ENCODE peak calls at places on chromosomes 13 and 19, in nine cellular contexts. W is BJ; B is cardiac muscle cell; A is cardiac fibroblast; X is kidney; Z is retina; K is CD8-positive, alpha-beta T cell; T is Panc1; D is NCI-H2029 treated with DMSO at 0.1 percent for 48 hours. P is an unnamed sample.

GRCh38 chr19:3852614-3853254 is 16.1 kb downstream of the ZFR2 start:
- DNase-seq in W (no peak), B (peak), A (peak), X (no peak), Z (no peak), K (peak), T (no peak), D (no peak), P (peak)

GRCh38 chr19:51129716-51130115 is 5.0 kb downstream of the SIGLEC9 start:
- DNase-seq in W (no peak), B (no peak), A (no peak), X (no peak), Z (no peak), K (no peak), T (no peak), D (no peak), P (no peak)

GRCh38 chr19:3284759-3285646 is 60.5 kb downstream of the CELF5 start:
- DNase-seq in W (no peak), B (peak), A (peak), X (peak), Z (peak), K (peak), T (peak), D (peak), P (no peak)

GRCh38 chr19:29389495-29389894 is 136.3 kb upstream of the VSTM2B start:
- DNase-seq in W (no peak), B (no peak), A (no peak), X (peak), Z (no peak), K (no peak), T (no peak), D (no peak), P (no peak)

GRCh38 chr19:7596191-7596937 is 701 bp downstream of the CAMSAP3 start:
- DNase-seq in W (no peak), B (no peak), A (no peak), X (no peak), Z (peak), K (no peak), T (no peak), D (no peak), P (no peak)

GRCh38 chr13:108376308-108376707 is 106.8 kb downstream of the TNFSF13B start:
- DNase-seq in W (no peak), B (no peak), A (no peak), X (no peak), Z (no peak), K (no peak), T (no peak), D (no peak), P (no peak)

GRCh38 chr13:79560954-79561353 is 80.0 kb downstream of the NDFIP2 start:
- DNase-seq in W (no peak), B (no peak), A (no peak), X (no peak), Z (no peak), K (no peak), T (no peak), D (no peak), P (no peak)

GRCh38 chr19:8358948-8359347 is 5.0 kb upstream of the ANGPTL4 start:
- DNase-seq in W (no peak), B (no peak), A (no peak), X (no peak), Z (no peak), K (no peak), T (no peak), D (no peak), P (no peak)

GRCh38 chr19:47430041-47430802 is 10.9 kb upstream of the MEIS3 start:
- DNase-seq in W (no peak), B (peak), A (peak), X (peak), Z (peak), K (peak), T (no peak), D (no peak), P (no peak)

GRCh38 chr19:48678201-48678600 is 5.4 kb upstream of the NTN5 start:
- DNase-seq in W (no peak), B (no peak), A (no peak), X (no peak), Z (no peak), K (no peak), T (no peak), D (no peak), P (no peak)

GRCh38 chr13:40344270-40345148 is 321.9 kb downstream of the FOXO1 start:
- DNase-seq in W (no peak), B (peak), A (peak), X (no peak), Z (no peak), K (no peak), T (no peak), D (no peak), P (no peak)

GRCh38 chr19:10587022-10587838 is at the start of gene AP1M2:
- DNase-seq in W (no peak), B (no peak), A (no peak), X (no peak), Z (no peak), K (no peak), T (no peak), D (no peak), P (no peak)

GRCh38 chr13:28468520-28468915 is 26.4 kb downstream of the FLT1 start:
- DNase-seq in W (no peak), B (no peak), A (no peak), X (no peak), Z (no peak), K (no peak), T (no peak), D (no peak), P (no peak)

GRCh38 chr19:29620931-29621351 is 14.9 kb downstream of the POP4 start:
- DNase-seq in W (no peak), B (no peak), A (no peak), X (peak), Z (no peak), K (peak), T (no peak), D (no peak), P (no peak)

GRCh38 chr19:45834970-45835369 is 19.9 kb upstream of the RSPH6A start:
- DNase-seq in W (no peak), B (no peak), A (no peak), X (no peak), Z (no peak), K (no peak), T (no peak), D (no peak), P (no peak)